ENCODE peak calls at places on chromosomes 16 and 17, in nine cellular contexts. E, D, J, Z, A, W, C, M and O are unnamed samples.

GRCh38 chr17:64155751-64156544 is 26.0 kb upstream of the ERN1 start:
- DNase-seq in C (peak), A (peak), E (no peak), M (no peak), D (peak), W (no peak), J (peak), Z (no peak), O (no peak)

GRCh38 chr16:4021070-4021779 is 95.0 kb downstream of the ADCY9 start:
- DNase-seq in A (peak), D (no peak), W (no peak), M (no peak), E (no peak), Z (no peak), J (no peak), C (no peak), O (no peak)

GRCh38 chr17:37240381-37240780 is 135.4 kb upstream of the C17orf78 start:
- DNase-seq in C (no peak), D (no peak), Z (no peak), W (no peak), J (no peak), E (no peak), A (no peak), M (no peak), O (no peak)

GRCh38 chr16:69410285-69410990 is 14.0 kb upstream of the CYB5B start:
- DNase-seq in M (peak), Z (no peak), D (peak), W (peak), E (peak), A (no peak), C (peak), J (no peak), O (peak)

GRCh38 chr16:58815188-58815888 is 81.2 kb upstream of the GOT2 start:
- DNase-seq in W (no peak), J (no peak), Z (no peak), D (peak), A (no peak), C (no peak), E (no peak), M (no peak), O (no peak)

GRCh38 chr17:37570527-37571093 is 38.6 kb downstream of the SYNRG start:
- DNase-seq in E (peak), W (no peak), Z (peak), A (peak), M (peak), D (peak), J (no peak), C (peak), O (no peak)

GRCh38 chr16:81495321-81496234 is 51.0 kb downstream of the CMIP start:
- DNase-seq in W (no peak), M (no peak), A (peak), D (no peak), C (no peak), J (peak), Z (peak), E (no peak), O (no peak)

GRCh38 chr16:67396775-67397450 is 3.6 kb upstream of the TPPP3 start:
- DNase-seq in Z (no peak), J (no peak), C (no peak), W (no peak), M (no peak), A (no peak), E (no peak), D (no peak), O (no peak)

GRCh38 chr17:64941045-64941444 is 21.8 kb upstream of the LRRC37A3 start:
- DNase-seq in D (no peak), A (no peak), M (no peak), C (no peak), E (no peak), W (no peak), Z (no peak), J (no peak), O (no peak)

GRCh38 chr16:86065711-86066110 is 166.7 kb downstream of the IRF8 start:
- DNase-seq in J (no peak), W (no peak), M (no peak), D (no peak), E (no peak), C (no peak), Z (no peak), A (no peak), O (no peak)

GRCh38 chr16:65079549-65079948 is 42.3 kb downstream of the CDH11 start:
- DNase-seq in E (no peak), M (no peak), C (no peak), D (no peak), W (no peak), J (no peak), Z (no peak), A (no peak), O (no peak)

GRCh38 chr17:76515291-76515949 is 14.2 kb upstream of the RHBDF2 start:
- DNase-seq in W (peak), A (peak), E (peak), M (no peak), D (peak), J (peak), Z (no peak), C (peak), O (peak)

GRCh38 chr16:55655709-55656694 is at the start of gene SLC6A2:
- DNase-seq in Z (peak), E (no peak), D (no peak), A (no peak), W (no peak), M (no peak), C (no peak), J (peak), O (no peak)

GRCh38 chr17:78407387-78407990 is 29.0 kb downstream of the PGS1 start:
- DNase-seq in J (no peak), E (no peak), W (no peak), C (peak), D (no peak), M (no peak), A (no peak), Z (no peak), O (no peak)

GRCh38 chr17:47879028-47879585 is 16.9 kb upstream of the SP2 start:
- DNase-seq in Z (no peak), E (peak), A (no peak), C (peak), M (no peak), D (peak), W (no peak), J (no peak), O (no peak)

GRCh38 chr17:41613277-41614082 is 913 bp upstream of the KRT16 start:
- DNase-seq in Z (no peak), M (no peak), W (no peak), E (no peak), A (no peak), D (no peak), C (no peak), J (no peak), O (no peak)

GRCh38 chr17:9383828-9384227 is 191.8 kb downstream of the STX8 start:
- DNase-seq in C (no peak), W (no peak), J (no peak), E (no peak), M (no peak), A (no peak), Z (no peak), D (no peak), O (no peak)
- H3K4me3 ChIP-seq in C (no peak), W (no peak), J (no peak), E (no peak), M (no peak), A (no peak), Z (no peak), D (no peak), O (no peak)

GRCh38 chr16:28090646-28091377 is 27.3 kb upstream of the GSG1L start:
- DNase-seq in A (no peak), W (no peak), E (peak), J (no peak), M (no peak), D (peak), C (peak), Z (peak), O (no peak)
- TF ChIP-seq CTCF in A (no peak), W (peak), E (peak), J (no peak), M (no peak), D (no peak), C (peak), Z (peak), O (no peak)

GRCh38 chr17:82239926-82240505 is 11.2 kb downstream of the SLC16A3 start:
- DNase-seq in J (no peak), Z (no peak), W (no peak), A (no peak), C (no peak), M (no peak), E (no peak), D (no peak), O (no peak)
- H3K4me3 ChIP-seq in J (no peak), Z (no peak), W (no peak), A (no peak), C (no peak), M (no peak), E (no peak), D (no peak), O (no peak)

GRCh38 chr16:49346459-49346858 is 27.1 kb upstream of the C16orf78 start:
- DNase-seq in A (no peak), D (no peak), C (no peak), E (no peak), Z (no peak), J (peak), W (no peak), M (no peak), O (no peak)

GRCh38 chr16:49350265-49351103 is 23.1 kb upstream of the C16orf78 start:
- DNase-seq in Z (peak), E (peak), C (peak), W (no peak), D (peak), A (peak), M (peak), J (peak), O (no peak)

GRCh38 chr16:49349446-49350168 is 24.0 kb upstream of the C16orf78 start:
- DNase-seq in C (no peak), A (no peak), W (no peak), E (no peak), J (peak), M (no peak), Z (no peak), D (no peak), O (no peak)

GRCh38 chr16:49347476-49347875 is 26.1 kb upstream of the C16orf78 start:
- DNase-seq in C (no peak), M (no peak), E (no peak), W (no peak), J (peak), D (no peak), A (no peak), Z (no peak), O (no peak)

GRCh38 chr16:49348408-49349176 is 25.0 kb upstream of the C16orf78 start:
- DNase-seq in W (no peak), E (no peak), M (no peak), A (no peak), J (peak), D (no peak), C (no peak), Z (no peak), O (no peak)
- TF ChIP-seq CTCF in W (no peak), E (no peak), M (no peak), A (no peak), J (no peak), D (no peak), C (no peak), Z (peak), O (no peak)

GRCh38 chr17:49753959-49754391 is 10.0 kb downstream of the FAM117A start:
- DNase-seq in Z (peak), J (peak), D (no peak), C (no peak), M (no peak), A (no peak), W (no peak), E (no peak), O (no peak)

GRCh38 chr17:49756323-49756722 is 7.6 kb downstream of the FAM117A start:
- DNase-seq in J (peak), W (no peak), Z (no peak), D (no peak), A (no peak), M (no peak), E (no peak), C (no peak), O (no peak)

GRCh38 chr17:49752508-49752907 is 11.4 kb downstream of the FAM117A start:
- DNase-seq in Z (no peak), D (no peak), W (no peak), A (no peak), J (no peak), M (no peak), C (no peak), E (no peak), O (no peak)

GRCh38 chr17:49756805-49757496 is 7.0 kb downstream of the FAM117A start:
- DNase-seq in Z (no peak), D (no peak), A (no peak), M (no peak), C (no peak), W (no peak), J (peak), E (no peak), O (no peak)

DNA sequence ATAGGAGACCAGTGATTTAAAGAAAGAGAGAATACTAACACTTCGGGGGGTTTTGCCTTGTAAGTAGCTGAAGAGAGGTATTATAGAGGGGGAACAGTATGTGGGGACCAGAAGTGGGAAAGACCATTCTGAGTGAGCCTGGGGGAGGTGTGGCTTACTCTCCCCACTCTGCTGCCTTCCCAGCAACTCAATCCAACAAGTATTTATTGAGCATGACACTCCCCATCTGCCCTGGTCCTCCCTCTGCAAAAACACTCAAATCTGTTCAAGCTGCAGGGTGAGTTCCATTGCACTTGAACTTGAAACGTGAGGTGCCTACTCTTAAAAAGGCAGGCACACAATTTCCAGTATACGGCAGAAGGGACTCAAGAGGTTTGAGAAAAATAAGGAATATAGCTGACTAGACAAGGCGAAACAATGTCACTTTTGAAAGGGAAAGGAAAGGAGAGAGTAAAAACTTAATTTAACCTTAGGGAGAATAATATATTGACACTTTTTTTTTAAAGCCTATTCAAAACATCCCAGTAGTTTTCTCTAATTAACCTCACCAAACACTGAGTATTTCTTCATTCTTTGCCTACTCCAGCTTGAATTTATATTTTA is 8.1 kb downstream of the FAM117A start:
- DNase-seq in C (no peak), Z (no peak), D (no peak), M (no peak), A (no peak), J (no peak), W (no peak), E (no peak), O (no peak)
- H3K4me3 ChIP-seq in C (no peak), Z (no peak), D (no peak), M (no peak), A (no peak), J (no peak), W (no peak), E (no peak), O (no peak)

GRCh38 chr17:73541111-73541510 is 103.1 kb downstream of the SDK2 start:
- DNase-seq in A (no peak), J (no peak), D (no peak), M (no peak), Z (no peak), C (no peak), E (no peak), W (no peak), O (no peak)
- TF ChIP-seq CTCF in A (no peak), J (no peak), D (no peak), M (no peak), Z (no peak), C (no peak), E (no peak), W (no peak), O (no peak)

GRCh38 chr16:10938321-10938720 is 3.9 kb downstream of the DEXI start:
- DNase-seq in Z (no peak), M (no peak), C (no peak), J (no peak), E (no peak), W (no peak), D (no peak), A (no peak), O (no peak)

GRCh38 chr16:10939649-10940206 is 2.5 kb downstream of the DEXI start:
- DNase-seq in A (no peak), M (no peak), Z (no peak), C (no peak), J (no peak), E (no peak), W (no peak), D (no peak), O (no peak)

GRCh38 chr16:10937068-10937859 is 5.0 kb downstream of the DEXI start:
- DNase-seq in Z (no peak), E (no peak), J (no peak), W (no peak), M (no peak), D (no peak), A (no peak), C (no peak), O (no peak)

GRCh38 chr16:10940501-10941079 is 1.7 kb downstream of the DEXI start:
- DNase-seq in W (no peak), M (no peak), E (no peak), A (no peak), J (no peak), C (peak), D (no peak), Z (no peak), O (no peak)

DNA sequence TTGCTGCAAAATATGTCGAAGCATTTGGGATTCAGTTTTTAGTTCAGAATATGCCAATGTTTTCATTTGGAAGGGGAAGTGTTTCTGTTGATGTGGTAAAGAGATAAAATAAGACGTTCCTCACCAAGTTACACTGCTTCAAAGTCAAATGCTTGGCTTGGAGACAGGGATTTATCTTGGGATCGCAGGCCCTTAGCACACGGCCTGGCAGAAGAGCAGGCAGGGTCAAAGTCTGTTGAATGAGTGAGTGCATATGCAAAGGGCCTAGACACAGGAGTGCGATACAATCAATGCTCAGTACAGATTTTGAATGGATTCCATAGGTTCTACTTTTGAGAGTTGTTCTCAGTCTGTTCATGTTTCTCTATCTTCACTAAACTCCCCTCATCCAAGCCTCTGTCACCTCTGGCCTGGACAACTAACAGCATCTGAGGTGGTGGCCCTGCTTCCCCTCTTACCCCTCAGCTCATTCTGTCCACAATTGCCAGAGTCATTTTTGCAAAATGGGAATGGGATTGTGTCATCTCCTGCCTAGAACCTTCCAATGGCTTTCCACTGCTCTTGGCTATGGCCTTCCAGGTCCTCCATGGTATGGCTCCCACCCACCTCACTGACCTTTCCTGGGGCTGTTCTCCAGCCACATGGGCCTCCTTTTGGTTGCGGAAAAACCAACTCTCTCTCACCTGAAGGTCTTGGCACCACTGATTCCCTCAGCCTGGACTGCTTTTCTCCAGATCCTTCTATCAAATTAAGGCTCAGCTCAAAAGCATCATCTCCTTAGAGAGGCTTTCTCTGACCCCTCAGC is 3.2 kb downstream of the DEXI start:
- DNase-seq in E (no peak), M (no peak), C (no peak), Z (no peak), J (no peak), W (no peak), A (no peak), D (no peak), O (no peak)
- H3K4me3 ChIP-seq in E (no peak), M (no peak), C (no peak), Z (no peak), J (no peak), W (no peak), A (no peak), D (peak), O (peak)

GRCh38 chr17:40063034-40063765 is 435 bp downstream of the THRA start:
- DNase-seq in Z (peak), W (no peak), D (no peak), C (no peak), E (no peak), J (peak), A (peak), M (no peak), O (no peak)
- TF ChIP-seq CTCF in Z (no peak), W (no peak), D (no peak), C (no peak), E (no peak), J (no peak), A (no peak), M (no peak), O (no peak)

GRCh38 chr17:80192268-80192667 is 22.4 kb downstream of the CARD14 start:
- DNase-seq in A (no peak), C (no peak), D (no peak), Z (no peak), E (no peak), J (no peak), W (no peak), M (no peak), O (no peak)
- H3K4me3 ChIP-seq in A (no peak), C (no peak), D (no peak), Z (no peak), E (no peak), J (no peak), W (no peak), M (no peak), O (no peak)